ENCODE peak calls at places on chromosomes 3 and 15, in four cellular contexts. One of them, this sample, is unnamed.

GRCh38 chr3:14867936-14868570 is 49.3 kb downstream of the FGD5 start:
- DNase-seq in ovary: no peak
- DNase-seq in breast epithelium: no peak
- DNase-seq in kidney: no peak
- DNase-seq in this sample: no peak

GRCh38 chr3:9175421-9175820 is 74.0 kb downstream of the SRGAP3 start:
- DNase-seq in ovary: no peak
- DNase-seq in breast epithelium: peak; percentile 81
- DNase-seq in kidney: peak; percentile 81
- DNase-seq in this sample: no peak

GRCh38 chr15:90083419-90083818 is 18.8 kb downstream of the IDH2 start:
- DNase-seq in ovary: no peak
- DNase-seq in breast epithelium: no peak
- DNase-seq in kidney: no peak
- DNase-seq in this sample: no peak

GRCh38 chr15:57560976-57561711 is 30.6 kb upstream of the MYZAP start:
- DNase-seq in ovary: peak; percentile 78
- DNase-seq in breast epithelium: peak; percentile 58
- DNase-seq in kidney: peak; percentile 77
- DNase-seq in this sample: peak; percentile 56

GRCh38 chr3:16311960-16312451 is 47.0 kb downstream of the OXNAD1 start:
- DNase-seq in ovary: no peak
- DNase-seq in breast epithelium: peak; percentile 62
- DNase-seq in kidney: peak; percentile 52
- DNase-seq in this sample: no peak

GRCh38 chr3:105277656-105278055 is 89.1 kb upstream of the ALCAM start:
- DNase-seq in ovary: no peak
- DNase-seq in breast epithelium: no peak
- DNase-seq in kidney: no peak
- DNase-seq in this sample: no peak

GRCh38 chr3:71547254-71548198 is 36.0 kb downstream of the FOXP1 start:
- DNase-seq in ovary: no peak
- DNase-seq in breast epithelium: no peak
- DNase-seq in kidney: no peak
- DNase-seq in this sample: no peak

GRCh38 chr3:67044955-67045354 is 46.8 kb downstream of the KBTBD8 start:
- DNase-seq in ovary: no peak
- DNase-seq in breast epithelium: no peak
- DNase-seq in kidney: no peak
- DNase-seq in this sample: no peak

GRCh38 chr15:37819191-37819590 is 115.2 kb upstream of the TMCO5A start:
- DNase-seq in ovary: no peak
- DNase-seq in breast epithelium: no peak
- DNase-seq in kidney: no peak
- DNase-seq in this sample: no peak

GRCh38 chr3:132433121-132433520 is 15.8 kb downstream of the DNAJC13 start:
- DNase-seq in ovary: no peak
- DNase-seq in breast epithelium: no peak
- DNase-seq in kidney: no peak
- DNase-seq in this sample: no peak

GRCh38 chr3:36212291-36212690 is 168.0 kb upstream of the STAC start:
- DNase-seq in ovary: no peak
- DNase-seq in breast epithelium: no peak
- DNase-seq in kidney: no peak
- DNase-seq in this sample: no peak

GRCh38 chr3:143119974-143120715 is 574 bp downstream of the CHST2 start:
- DNase-seq in ovary: no peak
- DNase-seq in breast epithelium: no peak
- DNase-seq in kidney: peak; percentile 79
- DNase-seq in this sample: no peak

GRCh38 chr3:39668420-39668819 is 141.0 kb upstream of the MYRIP start:
- DNase-seq in ovary: no peak
- DNase-seq in breast epithelium: no peak
- DNase-seq in kidney: no peak
- DNase-seq in this sample: no peak

GRCh38 chr3:9808345-9809037 is 1.6 kb upstream of the TTLL3 start:
- DNase-seq in ovary: no peak
- DNase-seq in breast epithelium: no peak
- DNase-seq in kidney: no peak
- DNase-seq in this sample: no peak

GRCh38 chr15:80068578-80068977 is 9.1 kb downstream of the ZFAND6 start:
- DNase-seq in ovary: no peak
- DNase-seq in breast epithelium: no peak
- DNase-seq in kidney: no peak
- DNase-seq in this sample: no peak

GRCh38 chr3:15623535-15624450 is 22.2 kb downstream of the BTD start:
- DNase-seq in ovary: no peak
- DNase-seq in breast epithelium: no peak
- DNase-seq in kidney: no peak
- DNase-seq in this sample: no peak

GRCh38 chr15:40155270-40155910 is 5.5 kb upstream of the BUB1B start:
- DNase-seq in ovary: no peak
- DNase-seq in breast epithelium: peak; percentile 73
- DNase-seq in kidney: peak; percentile 84
- DNase-seq in this sample: no peak

GRCh38 chr3:178966299-178967183 is 105.1 kb downstream of the ZMAT3 start:
- DNase-seq in ovary: peak; percentile 11
- DNase-seq in breast epithelium: no peak
- DNase-seq in kidney: no peak
- DNase-seq in this sample: peak; percentile 1

GRCh38 chr3:139325551-139325950 is 18.3 kb upstream of the MRPS22 start:
- DNase-seq in ovary: peak; percentile 6
- DNase-seq in breast epithelium: no peak
- DNase-seq in kidney: no peak
- DNase-seq in this sample: no peak

GRCh38 chr3:139324456-139324855 is 19.4 kb upstream of the MRPS22 start:
- DNase-seq in ovary: no peak
- DNase-seq in breast epithelium: no peak
- DNase-seq in kidney: no peak
- DNase-seq in this sample: no peak

GRCh38 chr3:139327231-139327630 is 16.6 kb upstream of the MRPS22 start:
- DNase-seq in ovary: peak; percentile 3
- DNase-seq in breast epithelium: no peak
- DNase-seq in kidney: no peak
- DNase-seq in this sample: no peak

GRCh38 chr3:139326707-139327106 is 17.1 kb upstream of the MRPS22 start:
- DNase-seq in ovary: peak; percentile 16
- DNase-seq in breast epithelium: no peak
- DNase-seq in kidney: no peak
- DNase-seq in this sample: no peak

DNA sequence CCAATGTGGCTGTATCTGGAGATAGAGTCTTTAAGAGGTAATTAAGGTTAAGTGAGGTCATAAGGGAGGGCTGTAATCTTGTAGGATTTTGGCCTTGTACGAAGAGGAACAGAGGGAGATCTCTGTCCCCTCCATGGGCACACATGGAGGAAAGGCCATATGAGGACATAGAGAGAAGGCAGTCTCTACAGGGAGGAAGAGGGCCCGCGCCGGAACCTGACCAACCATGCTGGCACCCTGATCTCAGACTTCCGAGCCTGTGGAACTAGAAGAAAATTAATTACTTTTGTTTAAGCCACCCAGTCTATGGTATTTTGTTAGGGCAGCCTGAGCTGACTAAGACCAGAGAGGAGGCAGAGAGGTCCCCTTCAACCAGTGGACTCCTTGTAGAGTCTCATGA is 17.7 kb upstream of the MRPS22 start:
- DNase-seq in ovary: peak; percentile 5
- DNase-seq in breast epithelium: no peak
- DNase-seq in kidney: no peak
- DNase-seq in this sample: no peak
- H3K27ac ChIP-seq in ovary: no peak overlapping the region
- H3K27ac ChIP-seq in breast epithelium: no peak overlapping the region
- H3K27ac ChIP-seq in kidney: no peak overlapping the region
- H3K27ac ChIP-seq in this sample: no peak overlapping the region

GRCh38 chr3:196800742-196801141 is 61.1 kb downstream of the PAK2 start:
- DNase-seq in ovary: no peak
- DNase-seq in breast epithelium: no peak
- DNase-seq in kidney: no peak
- DNase-seq in this sample: no peak
- H3K27ac ChIP-seq in ovary: no peak overlapping the region
- H3K27ac ChIP-seq in breast epithelium: no peak overlapping the region
- H3K27ac ChIP-seq in kidney: no peak overlapping the region
- H3K27ac ChIP-seq in this sample: no peak overlapping the region

DNA sequence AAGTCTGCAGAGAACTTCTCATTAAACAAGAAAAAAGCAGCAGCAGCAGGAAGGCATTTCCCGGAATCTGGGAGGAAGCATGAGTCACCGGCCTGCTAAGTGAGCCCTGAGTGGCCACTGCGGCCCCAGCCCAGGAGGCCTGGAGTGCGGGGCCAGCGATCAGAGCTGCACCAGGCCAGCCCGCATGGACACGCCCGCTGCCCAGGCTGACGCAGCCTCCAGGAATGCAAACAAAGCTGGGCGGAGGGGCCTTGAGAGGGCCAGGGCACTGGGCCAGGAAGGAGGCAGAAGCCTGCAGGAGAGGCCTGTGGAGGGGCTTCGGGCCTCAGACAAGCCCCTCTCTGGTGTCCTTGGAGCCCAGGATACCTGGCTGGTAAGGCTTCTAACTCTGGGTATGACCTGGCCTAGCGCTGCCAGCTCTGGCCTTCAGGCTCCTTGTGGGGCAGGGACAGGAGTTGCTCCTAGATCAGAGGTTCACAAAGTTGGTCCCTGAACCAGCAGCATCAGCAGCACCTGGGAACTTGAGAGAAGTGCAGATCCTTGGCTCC is 101.2 kb downstream of the SMAD6 start:
- DNase-seq in ovary: peak; percentile 94
- DNase-seq in breast epithelium: peak; percentile 82
- DNase-seq in kidney: peak; percentile 98
- DNase-seq in this sample: no peak
- H3K27ac ChIP-seq in ovary: peak overlapping the region; percentile 9
- H3K27ac ChIP-seq in breast epithelium: peak overlapping the region; percentile 91
- H3K27ac ChIP-seq in kidney: peak overlapping the region; percentile 33
- H3K27ac ChIP-seq in this sample: no peak overlapping the region

DNA sequence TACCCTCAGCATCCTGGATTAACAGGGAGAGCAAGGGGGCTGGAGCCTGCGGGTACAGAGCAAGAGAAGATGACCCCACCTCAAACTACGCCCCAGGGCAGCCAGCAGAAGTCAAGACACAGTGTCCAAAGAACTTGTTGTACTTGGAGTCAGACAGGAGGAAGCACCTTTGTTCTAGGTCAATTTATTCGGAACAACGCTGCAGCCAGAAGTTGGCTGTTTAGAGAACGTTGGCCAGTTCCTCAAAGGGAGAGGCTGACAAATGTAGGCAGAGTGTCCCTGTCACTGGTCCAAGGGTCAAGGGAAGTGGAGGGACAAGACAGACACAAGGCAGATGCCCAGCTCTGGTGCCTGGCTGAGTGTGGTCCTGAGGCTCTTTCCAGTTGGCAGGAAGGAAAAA is 32.1 kb upstream of the PIAS1 start:
- DNase-seq in ovary: no peak
- DNase-seq in breast epithelium: no peak
- DNase-seq in kidney: no peak
- DNase-seq in this sample: peak; percentile 9
- H3K27ac ChIP-seq in ovary: no peak overlapping the region
- H3K27ac ChIP-seq in breast epithelium: no peak overlapping the region
- H3K27ac ChIP-seq in kidney: no peak overlapping the region
- H3K27ac ChIP-seq in this sample: no peak overlapping the region

GRCh38 chr15:73599934-73600333 is 33.3 kb downstream of the NPTN start:
- DNase-seq in ovary: no peak
- DNase-seq in breast epithelium: no peak
- DNase-seq in kidney: no peak
- DNase-seq in this sample: no peak
- H3K27ac ChIP-seq in ovary: no peak overlapping the region
- H3K27ac ChIP-seq in breast epithelium: no peak overlapping the region
- H3K27ac ChIP-seq in kidney: no peak overlapping the region
- H3K27ac ChIP-seq in this sample: no peak overlapping the region

DNA sequence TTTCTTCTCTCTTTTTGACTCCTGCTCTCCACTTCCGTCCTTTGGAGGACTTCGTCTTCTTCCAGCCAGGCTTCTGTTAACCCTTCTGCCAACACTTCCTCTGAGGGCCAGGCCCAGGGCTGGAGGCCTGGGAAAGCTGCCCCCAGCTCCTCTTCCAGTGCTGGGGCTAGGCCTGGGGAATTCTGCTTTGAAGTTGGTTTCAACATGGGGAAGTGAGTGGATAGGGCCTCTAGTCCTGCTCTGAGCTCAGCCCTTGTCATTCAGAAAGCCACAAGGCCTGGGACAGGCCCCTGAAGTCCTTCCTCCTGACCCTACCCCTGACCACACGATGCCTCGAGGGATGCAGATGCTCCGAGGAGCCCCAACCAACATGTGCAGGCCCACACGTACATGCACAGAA is 53.9 kb upstream of the HERC1 start:
- DNase-seq in ovary: no peak
- DNase-seq in breast epithelium: no peak
- DNase-seq in kidney: peak; percentile 19
- DNase-seq in this sample: no peak
- H3K27ac ChIP-seq in ovary: no peak overlapping the region
- H3K27ac ChIP-seq in breast epithelium: no peak overlapping the region
- H3K27ac ChIP-seq in kidney: no peak overlapping the region
- H3K27ac ChIP-seq in this sample: no peak overlapping the region

GRCh38 chr3:5012398-5012797 is 33.2 kb downstream of the BHLHE40 start:
- DNase-seq in ovary: no peak
- DNase-seq in breast epithelium: no peak
- DNase-seq in kidney: no peak
- DNase-seq in this sample: no peak
- H3K27ac ChIP-seq in ovary: no peak overlapping the region
- H3K27ac ChIP-seq in breast epithelium: no peak overlapping the region
- H3K27ac ChIP-seq in kidney: no peak overlapping the region
- H3K27ac ChIP-seq in this sample: no peak overlapping the region

This sample was measured in substantia nigra.